ENCODE peak calls at places on chromosome 19, in six cellular contexts. Z, T, J, B, I and E are unnamed samples.

GRCh38 chr19:51019544-51019925 is at the start of gene KLK10:
- DNase-seq in Z (no peak), T (no peak), J (no peak), B (no peak), I (no peak), E (no peak)

GRCh38 chr19:8552810-8553209 is 24.4 kb downstream of the MYO1F start:
- DNase-seq in Z (no peak), T (peak; percentile 71), J (no peak), B (no peak), I (no peak), E (no peak)

GRCh38 chr19:7602240-7602934 is 6.7 kb downstream of the CAMSAP3 start:
- DNase-seq in Z (no peak), T (no peak), J (no peak), B (no peak), I (no peak), E (no peak)

GRCh38 chr19:44582581-44583265 is 30.6 kb upstream of the IGSF23 start:
- DNase-seq in Z (no peak), T (peak; percentile 73), J (no peak), B (peak; percentile 63), I (peak; percentile 22), E (no peak)

GRCh38 chr19:51417807-51418152 is 338 bp upstream of the SIGLEC10 start:
- DNase-seq in Z (no peak), T (no peak), J (no peak), B (no peak), I (no peak), E (no peak)

GRCh38 chr19:16153582-16154336 is 10.3 kb downstream of the HSH2D start:
- DNase-seq in Z (no peak), T (peak; percentile 80), J (no peak), B (no peak), I (no peak), E (no peak)

GRCh38 chr19:11268783-11269267 is 6.5 kb upstream of the DOCK6 start:
- DNase-seq in Z (peak; percentile 80), T (peak; percentile 62), J (peak; percentile 88), B (peak; percentile 64), I (no peak), E (no peak)

GRCh38 chr19:16814526-16815100 is 14.6 kb upstream of the SIN3B start:
- DNase-seq in Z (no peak), T (no peak), J (no peak), B (no peak), I (no peak), E (no peak)

GRCh38 chr19:50512999-50513745 is 541 bp downstream of the ASPDH start:
- DNase-seq in Z (peak; percentile 64), T (no peak), J (peak; percentile 14), B (no peak), I (no peak), E (no peak)

GRCh38 chr19:803686-804418 is 6.6 kb downstream of the PTBP1 start:
- DNase-seq in Z (no peak), T (no peak), J (no peak), B (no peak), I (no peak), E (no peak)

GRCh38 chr19:11767633-11768133 is 883 bp downstream of the ZNF441 start:
- DNase-seq in Z (peak; percentile 85), T (peak; percentile 34), J (peak; percentile 69), B (peak; percentile 81), I (peak; percentile 80), E (peak; percentile 89)

GRCh38 chr19:32651729-32652140 is 23.2 kb downstream of the ANKRD27 start:
- DNase-seq in Z (no peak), T (no peak), J (no peak), B (no peak), I (no peak), E (no peak)

GRCh38 chr19:14366529-14366928 is 14.7 kb upstream of the ADGRE5 start:
- DNase-seq in Z (peak; percentile 94), T (peak; percentile 84), J (peak; percentile 79), B (peak; percentile 97), I (no peak), E (peak; percentile 63)

GRCh38 chr19:36111200-36111539 is 227 bp downstream of the OVOL3 start:
- DNase-seq in Z (no peak), T (no peak), J (no peak), B (no peak), I (no peak), E (no peak)

GRCh38 chr19:55400281-55401087 is 7.1 kb downstream of the UBE2S start:
- DNase-seq in Z (no peak), T (no peak), J (no peak), B (no peak), I (no peak), E (no peak)

GRCh38 chr19:58355215-58355796 is 2.0 kb upstream of the A1BG start:
- DNase-seq in Z (no peak), T (no peak), J (no peak), B (no peak), I (no peak), E (no peak)

GRCh38 chr19:58352760-58353671 is at the start of gene A1BG:
- DNase-seq in Z (no peak), T (no peak), J (no peak), B (no peak), I (peak; percentile 74), E (no peak)

GRCh38 chr19:58354478-58355030 is 1.3 kb upstream of the A1BG start:
- DNase-seq in Z (no peak), T (no peak), J (no peak), B (no peak), I (no peak), E (no peak)

GRCh38 chr19:58351996-58352755 is 1.1 kb downstream of the A1BG start:
- DNase-seq in Z (no peak), T (no peak), J (no peak), B (no peak), I (peak; percentile 32), E (no peak)

DNA sequence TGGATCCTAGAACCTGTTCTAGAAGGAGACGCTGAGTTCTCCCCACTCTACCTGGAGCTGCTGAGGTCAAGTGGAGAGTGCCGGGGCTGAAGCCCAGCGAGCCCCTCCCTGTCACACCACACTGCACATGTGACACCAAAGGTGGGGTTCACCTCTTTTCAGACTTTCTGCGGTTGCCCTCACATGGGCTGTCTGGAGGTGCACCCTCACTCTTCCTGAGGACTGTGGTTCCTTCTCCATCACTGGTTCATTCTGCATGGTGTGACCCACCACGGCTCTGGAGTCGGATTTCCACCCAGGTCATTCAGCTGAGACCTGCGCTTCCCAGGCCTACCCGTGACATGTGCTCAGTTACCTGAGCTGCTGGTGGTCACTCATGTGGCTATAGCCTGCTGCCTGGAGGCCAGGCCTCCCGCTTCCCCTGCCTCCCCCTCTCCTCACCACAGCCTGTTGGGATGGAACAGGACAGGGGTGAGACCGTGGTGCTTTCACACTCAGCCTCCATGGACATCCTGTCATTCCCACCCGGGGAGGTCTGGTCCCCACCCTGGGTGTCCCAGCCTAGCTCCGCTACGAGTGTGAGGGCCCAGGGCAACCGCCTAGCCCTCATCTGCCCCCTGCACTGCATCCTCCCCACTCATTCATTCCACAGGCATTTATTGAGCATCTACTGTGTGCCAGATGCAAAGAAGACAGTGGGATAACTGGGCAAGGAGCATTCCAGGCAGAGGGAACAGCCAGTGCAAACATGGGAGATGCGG is 605 bp upstream of the A1BG start:
- DNase-seq in Z (no peak), T (no peak), J (no peak), B (no peak), I (no peak), E (no peak)
- H3K4me3 ChIP-seq in Z (no peak overlapping the region), T (no peak overlapping the region), J (no peak overlapping the region), B (no peak overlapping the region), I (no peak overlapping the region), E (no peak overlapping the region)

DNA sequence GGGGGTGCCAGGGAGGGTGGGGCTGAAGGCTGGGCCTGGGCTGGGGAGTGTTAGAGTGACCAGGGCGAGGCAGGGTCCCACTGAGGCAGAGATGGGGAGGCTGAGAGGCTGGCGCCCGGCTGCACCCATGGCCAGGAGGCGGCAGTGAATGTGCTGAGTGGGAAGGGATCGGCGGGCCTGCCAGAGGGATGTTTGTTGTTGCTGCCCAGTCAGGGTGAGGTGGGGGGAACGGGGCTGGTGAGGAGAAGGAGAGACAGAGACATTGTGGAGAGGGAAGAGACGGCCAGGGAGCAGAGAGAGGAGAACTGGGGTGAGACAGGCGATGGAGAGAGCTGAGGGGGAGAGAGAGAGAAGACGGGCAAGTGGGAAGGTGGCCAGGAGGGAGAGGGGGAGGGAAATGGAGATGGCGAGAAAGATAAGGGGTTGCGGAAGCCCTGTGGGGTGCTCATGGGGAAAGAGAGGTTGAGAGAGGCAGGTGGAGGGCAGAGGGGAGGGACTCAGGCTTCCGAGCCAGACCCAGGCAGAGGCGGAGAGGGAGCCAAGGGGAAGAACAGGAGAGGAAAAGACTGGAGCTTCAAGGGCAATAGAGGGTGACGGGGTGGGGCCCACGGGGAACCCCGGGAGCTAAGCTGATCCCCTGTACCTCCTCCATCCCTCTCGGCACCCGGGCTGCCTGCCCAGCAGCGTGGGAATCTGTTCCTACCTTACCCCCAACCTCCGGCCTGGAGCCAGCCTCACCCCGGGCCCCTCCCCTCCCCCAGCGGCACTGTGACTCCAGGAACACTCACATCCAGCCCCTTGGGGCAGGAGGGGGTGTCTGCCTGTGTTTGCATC is 690 bp upstream of the B3GNT8 start:
- DNase-seq in Z (no peak), T (peak; percentile 61), J (no peak), B (peak; percentile 73), I (peak; percentile 84), E (peak; percentile 89)
- TF ChIP-seq CTCF in Z (no peak), T (no peak), J (no peak), B (no peak), I (no peak), E (no peak)

GRCh38 chr19:40147338-40147692 is 43.9 kb upstream of the MAP3K10 start:
- DNase-seq in Z (no peak), T (no peak), J (no peak), B (no peak), I (no peak), E (no peak)

GRCh38 chr19:40147693-40148347 is 43.4 kb upstream of the MAP3K10 start:
- DNase-seq in Z (no peak), T (no peak), J (no peak), B (no peak), I (no peak), E (peak; percentile 18)

GRCh38 chr19:40154121-40154680 is 37.0 kb upstream of the MAP3K10 start:
- DNase-seq in Z (no peak), T (no peak), J (no peak), B (no peak), I (no peak), E (peak; percentile 56)

GRCh38 chr19:40144947-40145748 is 46.1 kb upstream of the MAP3K10 start:
- DNase-seq in Z (no peak), T (no peak), J (no peak), B (no peak), I (no peak), E (no peak)

GRCh38 chr19:40150170-40150569 is 41.1 kb upstream of the MAP3K10 start:
- DNase-seq in Z (no peak), T (no peak), J (no peak), B (no peak), I (no peak), E (peak; percentile 29)
- TF ChIP-seq POLR2A in Z (no peak), T (no peak), J (no peak), B (no peak), I (no peak), E (no peak)

GRCh38 chr19:29016353-29016752 is 196.6 kb downstream of the UQCRFS1 start:
- DNase-seq in Z (no peak), T (no peak), J (no peak), B (no peak), I (no peak), E (no peak)
- H3K4me3 ChIP-seq in Z (no peak overlapping the region), T (no peak overlapping the region), J (no peak overlapping the region), B (no peak overlapping the region), I (no peak overlapping the region), E (no peak overlapping the region)

GRCh38 chr19:48826606-48827020 is 9.7 kb downstream of the HSD17B14 start:
- DNase-seq in Z (no peak), T (no peak), J (no peak), B (no peak), I (peak; percentile 18), E (no peak)
- TF ChIP-seq CTCF in Z (no peak), T (peak; percentile 22), J (no peak), B (no peak), I (peak; percentile 44), E (no peak)